ENCODE peak calls at places on chromosomes 6 and 20, in eight cellular contexts. R is SJSA1; M is adrenal gland; P is astrocyte; N is OCI-LY7; B is heart right ventricle; E is CD8-positive, alpha-beta memory T cell; W is keratinocyte. G is an unnamed sample. For H3K4me1 and H3K36me3, the result is how much of the 10 kb centered on the place peaks cover.

GRCh38 chr20:11901127-11901526 is 16.6 kb upstream of the BTBD3 start:
- DNase-seq in R (peak), M (no peak), P (peak), N (no peak), B (no peak), E (no peak), W (peak), G (no peak)

GRCh38 chr6:32244946-32245398 is 21.1 kb upstream of the NOTCH4 start:
- DNase-seq in R (peak), M (peak), P (peak), N (peak), B (peak), E (peak), W (no peak), G (peak)

GRCh38 chr6:116876635-116877611 is at the start of gene RFX6:
- DNase-seq in R (no peak), M (peak), P (no peak), N (no peak), B (no peak), E (no peak), W (no peak), G (no peak)

GRCh38 chr6:97705568-97705967 is 422.6 kb upstream of the MMS22L start:
- DNase-seq in R (no peak), M (no peak), P (peak), N (peak), B (no peak), E (no peak), W (no peak), G (no peak)

GRCh38 chr6:21946298-21946783 is 350.5 kb downstream of the PRL start:
- DNase-seq in R (peak), M (no peak), P (peak), N (no peak), B (no peak), E (no peak), W (no peak), G (no peak)

GRCh38 chr6:74073429-74073828 is 377.4 kb downstream of the CD109 start:
- DNase-seq in R (no peak), M (no peak), P (peak), N (no peak), B (no peak), E (no peak), W (no peak), G (no peak)

GRCh38 chr6:97459535-97459934 is 176.5 kb upstream of the MMS22L start:
- DNase-seq in R (no peak), M (no peak), P (no peak), N (no peak), B (no peak), E (no peak), W (no peak), G (no peak)

GRCh38 chr20:5195655-5196054 is 68.8 kb downstream of the CDS2 start:
- DNase-seq in R (no peak), M (peak), P (peak), N (no peak), B (no peak), E (no peak), W (no peak), G (no peak)

GRCh38 chr6:112744827-112745226 is 397.7 kb downstream of the RFPL4B start:
- DNase-seq in R (no peak), M (no peak), P (no peak), N (no peak), B (no peak), E (no peak), W (no peak), G (no peak)

GRCh38 chr20:43691928-43692524 is 25.1 kb downstream of the MYBL2 start:
- DNase-seq in R (peak), M (peak), P (no peak), N (peak), B (no peak), E (no peak), W (peak), G (no peak)

GRCh38 chr20:45358282-45359068 is 4.5 kb upstream of the SYS1 start:
- DNase-seq in R (peak), M (peak), P (peak), N (no peak), B (peak), E (no peak), W (peak), G (no peak)

GRCh38 chr20:13392391-13392790 is 171.3 kb downstream of the ISM1 start:
- DNase-seq in R (no peak), M (no peak), P (no peak), N (no peak), B (no peak), E (no peak), W (no peak), G (no peak)

GRCh38 chr20:17281478-17281877 is 54.6 kb downstream of the PCSK2 start:
- DNase-seq in R (peak), M (peak), P (no peak), N (peak), B (no peak), E (no peak), W (no peak), G (no peak)

GRCh38 chr6:92820531-92820930 is 598.8 kb downstream of the EPHA7 start:
- DNase-seq in R (no peak), M (no peak), P (no peak), N (no peak), B (no peak), E (no peak), W (no peak), G (no peak)

GRCh38 chr20:62633571-62634329 is 8.6 kb upstream of the SLCO4A1 start:
- DNase-seq in R (no peak), M (no peak), P (no peak), N (no peak), B (no peak), E (no peak), W (no peak), G (no peak)

GRCh38 chr6:151641028-151641427 is 147.2 kb downstream of the CCDC170 start:
- DNase-seq in R (no peak), M (no peak), P (no peak), N (no peak), B (no peak), E (no peak), W (no peak), G (no peak)

GRCh38 chr6:25100288-25100687 is 164.5 kb upstream of the RIPOR2 start:
- DNase-seq in R (no peak), M (no peak), P (no peak), N (no peak), B (no peak), E (no peak), W (no peak), G (no peak)

GRCh38 chr20:3203315-3204123 is 963 bp downstream of the DDRGK1 start:
- DNase-seq in R (peak), M (peak), P (no peak), N (peak), B (no peak), E (peak), W (no peak), G (peak)

GRCh38 chr6:26152226-26153101 is 65.2 kb downstream of the HFE start:
- DNase-seq in R (no peak), M (no peak), P (peak), N (no peak), B (no peak), E (no peak), W (peak), G (no peak)

GRCh38 chr6:5012531-5012930 is 8.7 kb upstream of the RPP40 start:
- DNase-seq in R (no peak), M (no peak), P (peak), N (no peak), B (no peak), E (no peak), W (no peak), G (no peak)

GRCh38 chr6:87341899-87342298 is 2.7 kb upstream of the C6orf163 start:
- DNase-seq in R (no peak), M (no peak), P (no peak), N (no peak), B (no peak), E (no peak), W (no peak), G (no peak)

GRCh38 chr20:36040571-36040970 is 72.2 kb downstream of the CNBD2 start:
- DNase-seq in R (no peak), M (no peak), P (no peak), N (no peak), B (no peak), E (no peak), W (no peak), G (no peak)

GRCh38 chr6:28134015-28134414 is 7.7 kb upstream of the ZKSCAN8 start:
- DNase-seq in R (peak), M (no peak), P (peak), N (peak), B (peak), E (no peak), W (no peak), G (no peak)

GRCh38 chr20:48599106-48599747 is 228.6 kb downstream of the PREX1 start:
- DNase-seq in R (no peak), M (no peak), P (no peak), N (peak), B (no peak), E (no peak), W (no peak), G (no peak)

GRCh38 chr6:92371809-92372208 is 1047.5 kb downstream of the EPHA7 start:
- DNase-seq in R (no peak), M (no peak), P (no peak), N (no peak), B (no peak), E (no peak), W (no peak), G (no peak)

GRCh38 chr20:23358563-23358906 is 3.4 kb upstream of the GZF1 start:
- DNase-seq in R (no peak), M (no peak), P (no peak), N (no peak), B (no peak), E (no peak), W (no peak), G (no peak)

GRCh38 chr6:162785632-162786242 is 58.0 kb downstream of the PACRG start:
- DNase-seq in R (no peak), M (no peak), P (no peak), N (no peak), B (no peak), E (no peak), W (no peak), G (no peak)

GRCh38 chr6:168122011-168122410 is 43.0 kb upstream of the FRMD1 start:
- DNase-seq in R (no peak), M (peak), P (no peak), N (no peak), B (no peak), E (no peak), W (no peak), G (no peak)

GRCh38 chr6:85428486-85428885 is 21.4 kb upstream of the NT5E start:
- DNase-seq in R (no peak), M (no peak), P (no peak), N (no peak), B (no peak), E (no peak), W (no peak), G (no peak)

GRCh38 chr20:62595491-62595890 is 46.8 kb upstream of the SLCO4A1 start:
- DNase-seq in R (no peak), M (peak), P (peak), N (no peak), B (peak), E (no peak), W (no peak), G (no peak)

GRCh38 chr20:33233129-33233774 is 2.5 kb upstream of the BPIFA1 start:
- DNase-seq in R (no peak), M (no peak), P (no peak), N (no peak), B (no peak), E (no peak), W (no peak), G (no peak)

GRCh38 chr6:30463242-30463641 is 26.1 kb upstream of the HLA-E start:
- DNase-seq in R (no peak), M (no peak), P (no peak), N (no peak), B (no peak), E (no peak), W (no peak), G (no peak)

GRCh38 chr6:21845018-21845417 is 251.5 kb downstream of the SOX4 start:
- DNase-seq in R (peak), M (no peak), P (no peak), N (no peak), B (peak), E (no peak), W (no peak), G (no peak)

GRCh38 chr6:41836660-41837052 is 49.2 kb downstream of the TOMM6 start:
- DNase-seq in R (no peak), M (no peak), P (no peak), N (no peak), B (no peak), E (no peak), W (no peak), G (no peak)

GRCh38 chr6:151176941-151177760 is 62.6 kb upstream of the AKAP12 start:
- DNase-seq in R (no peak), M (no peak), P (peak), N (no peak), B (no peak), E (no peak), W (no peak), G (no peak)

GRCh38 chr6:12203001-12203400 is 87.2 kb upstream of the EDN1 start:
- DNase-seq in R (peak), M (no peak), P (peak), N (no peak), B (no peak), E (no peak), W (no peak), G (no peak)

GRCh38 chr6:88248709-88249321 is 82.7 kb upstream of the CNR1 start:
- DNase-seq in R (peak), M (no peak), P (no peak), N (no peak), B (no peak), E (no peak), W (no peak), G (no peak)

GRCh38 chr20:41213150-41213820 is 75.9 kb downstream of the PLCG1 start:
- DNase-seq in R (no peak), M (no peak), P (peak), N (no peak), B (no peak), E (no peak), W (no peak), G (no peak)

GRCh38 chr6:167906899-167907298 is 80.2 kb downstream of the AFDN start:
- DNase-seq in R (no peak), M (peak), P (no peak), N (no peak), B (peak), E (no peak), W (no peak), G (no peak)

DNA sequence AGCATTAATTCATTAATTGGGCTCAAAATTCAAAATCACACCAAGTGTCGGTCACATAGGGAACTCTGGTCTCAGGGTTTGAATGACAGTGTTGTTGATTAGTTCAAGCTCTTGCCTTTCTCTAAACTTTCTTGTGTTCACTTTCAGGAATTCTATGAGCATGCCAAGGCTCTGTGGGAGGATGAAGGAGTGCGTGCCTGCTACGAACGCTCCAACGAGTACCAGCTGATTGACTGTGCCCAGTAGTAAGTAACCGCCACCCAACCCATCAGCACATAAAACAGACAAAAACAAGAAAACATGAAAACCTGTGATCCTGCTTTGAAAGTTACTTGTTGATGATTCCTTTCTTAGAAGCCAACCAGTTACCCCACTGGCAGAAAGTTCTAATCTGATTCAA is 52.7 kb downstream of the GNAS start:
- DNase-seq in R (no peak), M (peak), P (no peak), N (no peak), B (no peak), E (no peak), W (no peak), G (no peak)
- H3K4me1 ChIP-seq in R (under half), M (half or more), P (under half), N (under half), B (half or more), E (under half), W (under half), G (under half)

GRCh38 chr6:108463789-108464188 is 96.9 kb upstream of the FOXO3 start:
- DNase-seq in R (no peak), M (no peak), P (no peak), N (no peak), B (peak), E (no peak), W (no peak), G (no peak)

GRCh38 chr6:108468346-108468745 is 92.4 kb upstream of the FOXO3 start:
- DNase-seq in R (no peak), M (no peak), P (no peak), N (no peak), B (no peak), E (no peak), W (no peak), G (no peak)

GRCh38 chr6:108464506-108465084 is 96.1 kb upstream of the FOXO3 start:
- DNase-seq in R (no peak), M (no peak), P (no peak), N (no peak), B (no peak), E (no peak), W (no peak), G (no peak)
- H3K27ac ChIP-seq in R (no peak), M (no peak), P (no peak), N (no peak), B (no peak), E (no peak), W (no peak), G (no peak)

DNA sequence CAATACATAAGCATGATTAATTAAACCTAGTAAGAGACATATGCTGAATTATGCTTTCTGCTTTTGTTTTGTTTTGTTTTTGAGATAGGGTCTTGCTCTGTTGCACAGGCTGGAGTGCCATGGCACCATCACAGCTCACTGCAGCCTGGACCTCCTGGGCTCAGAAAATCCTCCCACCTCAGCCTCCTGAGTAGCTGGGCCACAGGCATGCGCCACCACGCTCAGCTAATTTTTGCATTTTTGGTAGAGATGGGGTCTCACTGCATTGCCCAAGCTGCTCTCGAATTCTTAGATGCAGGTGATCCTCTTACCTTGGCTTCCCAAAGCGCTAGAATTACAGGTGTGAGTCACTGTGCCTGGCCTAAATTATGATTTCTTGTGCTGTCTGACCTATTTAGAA is 3.8 kb downstream of the XPO5 start:
- DNase-seq in R (no peak), M (no peak), P (no peak), N (no peak), B (no peak), E (no peak), W (no peak), G (no peak)
- H3K36me3 ChIP-seq in R (half or more), M (under half), P (under half), N (half or more), B (half or more), E (under half), W (under half), G (under half)

DNA sequence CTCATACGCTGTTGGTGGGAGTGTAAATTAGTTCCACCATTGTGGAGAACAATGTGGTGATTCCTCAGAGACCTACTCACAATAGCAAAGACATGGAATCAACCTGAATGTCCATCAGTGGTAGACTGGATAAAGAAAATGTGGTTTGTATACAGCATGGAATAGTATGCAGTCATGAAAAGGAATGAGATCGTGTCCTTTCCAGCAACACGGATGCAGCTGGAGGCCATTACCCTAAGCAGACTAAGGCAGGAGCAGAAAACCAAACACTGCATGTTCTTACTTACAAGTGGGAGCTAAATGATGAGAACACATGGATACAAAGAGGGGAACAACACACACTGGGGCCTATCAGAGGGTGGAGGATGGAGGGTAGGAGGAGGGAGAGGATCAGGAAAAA is 54.6 kb downstream of the SYNJ2 start:
- DNase-seq in R (no peak), M (no peak), P (no peak), N (no peak), B (no peak), E (no peak), W (no peak), G (no peak)
- H3K4me1 ChIP-seq in R (half or more), M (under half), P (half or more), N (under half), B (under half), E (under half), W (under half), G (under half)